ENCODE peak calls at places on chromosomes 16 and 17, in four cellular contexts. C is astrocyte of the spinal cord, Q is left ventricle myocardium inferior, J is heart right ventricle. H is an unnamed sample.

GRCh38 chr16:24999088-24999670 is 16.0 kb downstream of the ARHGAP17 start:
- DNase-seq in C (no peak), J (no peak), Q (no peak), H (no peak)

GRCh38 chr17:37405955-37406634 is 541 bp downstream of the ACACA start:
- DNase-seq in C (peak; percentile 27), J (no peak), Q (no peak), H (no peak)

GRCh38 chr17:57939797-57940196 is 15.4 kb downstream of the CUEDC1 start:
- DNase-seq in C (no peak), Q (peak; percentile 59), J (peak; percentile 47), H (no peak)

GRCh38 chr16:50812046-50812445 is 70.2 kb downstream of the CYLD start:
- DNase-seq in Q (no peak), C (no peak), J (no peak), H (no peak)

GRCh38 chr17:32445075-32445427 is 741 bp downstream of the PSMD11 start:
- DNase-seq in Q (no peak), J (no peak), C (peak; percentile 65), H (peak; percentile 20)

GRCh38 chr17:50134206-50135110 is 4.5 kb upstream of the SAMD14 start:
- DNase-seq in Q (no peak), J (no peak), C (no peak), H (no peak)

GRCh38 chr16:4381935-4382794 is 10.5 kb downstream of the VASN start:
- DNase-seq in J (no peak), Q (no peak), C (no peak), H (no peak)

GRCh38 chr16:11165894-11166665 is 89.9 kb downstream of the SOCS1 start:
- DNase-seq in Q (no peak), J (no peak), C (no peak), H (no peak)

GRCh38 chr16:57578521-57579360 is 36.3 kb downstream of the ADGRG5 start:
- DNase-seq in J (no peak), Q (no peak), C (no peak), H (no peak)

GRCh38 chr16:661184-661821 is 6.6 kb upstream of the RHOT2 start:
- DNase-seq in C (no peak), J (no peak), Q (no peak), H (no peak)

GRCh38 chr17:40097931-40098845 is 2.2 kb downstream of the NR1D1 start:
- DNase-seq in J (peak; percentile 61), Q (peak; percentile 72), C (no peak), H (no peak)

GRCh38 chr16:2236362-2237075 is at the start of gene DNASE1L2:
- DNase-seq in J (no peak), Q (no peak), C (no peak), H (no peak)

GRCh38 chr16:77784441-77785356 is 3.7 kb upstream of the VAT1L start:
- DNase-seq in J (no peak), C (no peak), Q (no peak), H (no peak)
- TF ChIP-seq CTCF in J (peak; percentile 22), C (peak; percentile 33), Q (peak; percentile 24), H (no peak)

DNA sequence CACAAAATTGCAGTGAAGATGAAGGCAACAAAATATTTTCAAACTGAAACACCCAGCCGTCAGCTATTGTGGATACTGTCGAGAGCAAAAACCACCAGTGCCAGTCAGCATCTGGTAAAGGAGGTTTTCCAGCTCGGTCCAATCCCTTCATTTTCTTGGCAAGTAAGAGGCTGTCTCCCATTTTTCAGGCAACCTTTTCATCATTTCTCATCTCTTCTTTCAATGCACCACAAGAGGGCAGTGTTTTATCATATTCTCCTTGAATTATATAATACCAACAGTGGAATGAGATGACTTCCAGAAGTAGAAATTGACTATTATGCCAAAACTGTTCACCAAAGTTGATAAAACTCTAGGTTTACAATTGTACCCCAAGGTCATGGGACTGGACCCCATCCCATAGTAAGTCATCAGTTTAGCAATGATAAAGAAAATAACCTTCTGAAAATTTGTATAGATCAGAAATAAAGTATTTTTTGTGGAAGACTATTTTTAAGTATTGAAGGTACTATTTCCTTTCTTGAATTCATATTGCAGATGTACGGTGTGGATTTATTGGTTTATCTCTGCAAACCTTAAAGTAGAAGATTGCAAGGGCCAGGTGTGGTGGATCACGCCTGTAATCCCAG is 16.8 kb downstream of the NQO1 start:
- DNase-seq in C (peak; percentile 69), Q (no peak), J (no peak), H (peak; percentile 48)
- TF ChIP-seq CTCF in C (peak; percentile 50), Q (peak; percentile 78), J (peak; percentile 71), H (peak; percentile 50)

GRCh38 chr17:53191878-53192277 is 630.8 kb upstream of the KIF2B start:
- DNase-seq in C (no peak), J (no peak), Q (no peak), H (no peak)
- TF ChIP-seq CTCF in C (no peak), J (no peak), Q (no peak), H (no peak)

GRCh38 chr17:43327834-43328420 is 70.9 kb upstream of the ARL4D start:
- DNase-seq in Q (no peak), J (no peak), C (no peak), H (no peak)

GRCh38 chr17:43328650-43329049 is 70.1 kb upstream of the ARL4D start:
- DNase-seq in C (no peak), Q (no peak), J (no peak), H (no peak)

GRCh38 chr17:43327421-43327820 is 71.4 kb upstream of the ARL4D start:
- DNase-seq in C (peak; percentile 17), J (no peak), Q (no peak), H (no peak)

GRCh38 chr17:43326490-43327275 is 72.1 kb upstream of the ARL4D start:
- DNase-seq in C (no peak), J (no peak), Q (no peak), H (no peak)

DNA sequence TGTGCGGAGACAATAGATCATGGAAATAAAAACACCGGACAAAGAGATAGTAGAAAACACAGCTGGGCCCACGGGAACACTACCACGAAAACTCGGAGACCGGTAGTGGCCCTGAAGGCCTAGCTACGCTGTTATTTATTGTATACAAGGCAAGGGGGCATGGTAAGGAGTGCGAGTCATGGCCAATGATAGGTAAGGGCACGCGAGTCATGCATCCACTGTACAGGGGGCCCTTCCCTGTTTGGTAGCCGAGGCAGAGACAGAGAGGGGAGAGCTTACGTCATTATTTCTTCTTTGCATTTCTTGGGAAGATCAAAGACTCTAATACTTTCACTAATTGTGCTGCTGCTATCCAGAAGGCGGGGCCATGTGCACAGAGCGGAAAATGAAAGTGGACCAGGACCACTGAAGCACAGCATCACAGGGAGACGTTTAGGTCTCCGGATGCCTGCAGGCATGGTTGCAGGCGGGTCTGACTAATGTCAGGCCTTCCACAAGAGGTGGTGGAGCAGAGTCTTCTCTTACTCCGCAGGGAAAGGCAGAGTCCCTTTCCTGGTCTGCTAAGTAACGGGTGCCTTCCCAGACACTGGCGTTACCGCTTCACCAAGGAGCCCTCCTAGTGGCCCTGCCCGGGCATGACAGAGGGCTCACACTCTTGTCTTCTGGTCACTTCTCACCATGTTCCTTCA is 74.4 kb upstream of the ARL4D start:
- DNase-seq in J (no peak), C (no peak), Q (no peak), H (no peak)
- TF ChIP-seq CTCF in J (no peak), C (peak; percentile 11), Q (peak; percentile 43), H (peak; percentile 11)

GRCh38 chr17:63116228-63116627 is 150.2 kb downstream of the TANC2 start:
- DNase-seq in J (no peak), C (no peak), Q (no peak), H (no peak)

GRCh38 chr17:63117431-63117830 is 151.4 kb downstream of the TANC2 start:
- DNase-seq in C (no peak), Q (no peak), J (no peak), H (no peak)

GRCh38 chr17:63116967-63117366 is 150.9 kb downstream of the TANC2 start:
- DNase-seq in Q (no peak), J (no peak), C (peak; percentile 87), H (no peak)

DNA sequence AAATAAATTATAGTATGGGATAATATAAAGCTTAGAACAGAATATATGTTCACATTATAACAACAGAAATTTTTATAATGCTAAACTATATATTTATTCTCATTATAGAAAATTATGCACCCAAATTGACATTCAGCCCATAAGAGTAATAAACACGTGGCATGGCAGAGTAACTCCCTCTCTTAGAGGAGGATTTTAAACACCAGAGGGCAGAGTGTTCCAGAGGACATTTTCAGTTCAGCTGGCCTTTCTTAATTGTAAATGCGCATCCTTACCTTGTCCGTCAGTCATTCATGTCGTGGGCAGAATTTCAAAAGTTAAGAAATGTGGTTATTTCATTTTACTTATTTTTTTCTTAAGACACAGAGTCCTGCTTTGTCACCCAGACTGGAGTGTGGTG is 147.1 kb downstream of the TANC2 start:
- DNase-seq in J (no peak), C (no peak), Q (no peak), H (no peak)
- TF ChIP-seq CTCF in J (peak; percentile 31), C (no peak), Q (peak; percentile 37), H (peak; percentile 21)

GRCh38 chr17:80605326-80606066 is 60.9 kb downstream of the RPTOR start:
- DNase-seq in J (no peak), Q (no peak), C (no peak), H (no peak)
- TF ChIP-seq CTCF in J (no peak), Q (no peak), C (no peak), H (no peak)

GRCh38 chr17:78933025-78933958 is 8.1 kb upstream of the TIMP2 start:
- DNase-seq in Q (peak; percentile 43), J (peak; percentile 47), C (peak; percentile 97), H (peak; percentile 94)
- TF ChIP-seq CTCF in Q (no peak), J (no peak), C (no peak), H (no peak)

DNA sequence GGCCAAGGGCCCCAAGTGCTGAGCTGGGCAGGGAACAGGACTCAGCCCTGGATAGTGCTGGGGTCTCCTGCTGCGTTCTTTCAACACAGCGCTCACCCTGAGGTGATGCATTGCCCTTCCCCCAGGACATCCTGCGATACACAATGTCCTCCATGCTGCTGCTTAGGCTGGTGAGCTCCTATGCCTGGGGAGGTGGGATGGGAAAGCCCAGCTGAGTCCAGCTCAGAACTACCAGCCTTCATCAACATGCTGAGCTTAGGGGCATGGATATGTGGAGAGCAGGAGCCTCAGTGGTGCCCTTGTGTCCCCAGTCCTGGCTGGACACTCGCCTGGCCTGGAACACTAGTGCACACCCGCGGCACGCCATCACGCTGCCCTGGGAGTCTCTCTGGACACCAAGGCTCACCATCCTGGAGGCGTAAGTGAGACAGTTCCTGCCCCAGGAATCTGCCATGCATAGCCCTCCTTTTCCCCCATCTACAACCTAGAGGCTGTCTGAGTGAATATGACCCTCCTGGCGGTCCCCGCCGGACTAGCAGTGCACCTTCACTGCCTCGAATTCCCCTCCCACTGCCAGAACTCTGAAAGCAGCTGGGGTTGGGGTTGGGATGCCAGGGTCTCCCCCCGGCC is 710 bp downstream of the ZACN start:
- DNase-seq in C (no peak), J (no peak), Q (no peak), H (no peak)
- TF ChIP-seq CTCF in C (peak; percentile 8), J (no peak), Q (no peak), H (no peak)

H was measured in HFF-Myc.